ENCODE peak calls at places on chromosomes 7 and 10, in four cellular contexts. G is KBM-7, W is WERI-Rb-1, Y is T follicular helper cell. A is an unnamed sample.

GRCh38 chr10:103569877-103570276 is 76.4 kb downstream of the NEURL1 start:
- DNase-seq in W (no peak), Y (no peak), G (no peak), A (no peak)

GRCh38 chr7:93949468-93949867 is 27.9 kb downstream of the GNG11 start:
- DNase-seq in W (no peak), G (no peak), Y (no peak), A (no peak)

GRCh38 chr7:154503962-154504550 is 451.9 kb downstream of the DPP6 start:
- DNase-seq in W (no peak), G (peak; percentile 39), Y (no peak), A (no peak)

GRCh38 chr10:6275022-6275997 is 72.6 kb downstream of the PFKFB3 start:
- DNase-seq in Y (peak; percentile 82), W (no peak), G (peak; percentile 81), A (peak; percentile 80)

GRCh38 chr7:85682819-85683218 is 496.0 kb upstream of the SEMA3D start:
- DNase-seq in W (no peak), G (no peak), Y (no peak), A (no peak)

GRCh38 chr7:110786576-110786975 is 304.4 kb upstream of the LRRN3 start:
- DNase-seq in Y (no peak), G (no peak), W (no peak), A (no peak)

GRCh38 chr10:95426482-95426881 is 134.7 kb downstream of the SORBS1 start:
- DNase-seq in W (no peak), G (no peak), Y (no peak), A (no peak)

GRCh38 chr7:100567045-100567730 is 6.5 kb downstream of the SAP25 start:
- DNase-seq in G (no peak), Y (no peak), W (peak; percentile 49), A (no peak)

GRCh38 chr7:71145906-71146901 is 14.3 kb downstream of the GALNT17 start:
- DNase-seq in Y (no peak), G (no peak), W (no peak), A (no peak)

GRCh38 chr10:13615650-13616049 is 28.9 kb downstream of the PRPF18 start:
- DNase-seq in G (no peak), W (no peak), Y (no peak), A (no peak)

A was measured in GF-D8.